ENCODE peak calls at places on chromosome 13, in five cellular contexts. D, I, L, S and V are unnamed samples.

GRCh38 chr13:32340917-32341316 is 25.6 kb downstream of the BRCA2 start:
- DNase-seq in D (no peak), I (no peak), L (no peak), S (no peak), V (no peak)

GRCh38 chr13:104737713-104738112 is 1671.5 kb upstream of the SLC10A2 start:
- DNase-seq in D (peak), I (no peak), L (no peak), S (no peak), V (no peak)

GRCh38 chr13:81207221-81207620 is 866.3 kb upstream of the SPRY2 start:
- DNase-seq in D (no peak), I (no peak), L (no peak), S (no peak), V (no peak)

GRCh38 chr13:82636119-82636518 is 1246.2 kb downstream of the SLITRK1 start:
- DNase-seq in D (peak), I (no peak), L (no peak), S (no peak), V (peak)

GRCh38 chr13:32045963-32046785 is 14.6 kb downstream of the FRY start:
- DNase-seq in D (peak), I (no peak), L (no peak), S (no peak), V (no peak)

GRCh38 chr13:60162096-60162495 is 1.6 kb downstream of the DIAPH3 start:
- DNase-seq in D (peak), I (no peak), L (no peak), S (no peak), V (no peak)

GRCh38 chr13:38462605-38463004 is 113.0 kb downstream of the UFM1 start:
- DNase-seq in D (no peak), I (no peak), L (no peak), S (no peak), V (no peak)

GRCh38 chr13:94251801-94252200 is 227.7 kb downstream of the DCT start:
- DNase-seq in D (peak), I (no peak), L (no peak), S (no peak), V (no peak)

GRCh38 chr13:83878691-83879410 is 3.4 kb downstream of the SLITRK1 start:
- DNase-seq in D (no peak), I (peak), L (no peak), S (no peak), V (no peak)

GRCh38 chr13:40651866-40652587 is 14.4 kb downstream of the FOXO1 start:
- DNase-seq in D (no peak), I (no peak), L (no peak), S (no peak), V (no peak)

GRCh38 chr13:37136633-37137032 is 31.2 kb upstream of the CSNK1A1L start:
- DNase-seq in D (no peak), I (no peak), L (no peak), S (no peak), V (no peak)

GRCh38 chr13:101611491-101612475 is 159.3 kb downstream of the ITGBL1 start:
- DNase-seq in D (peak), I (no peak), L (no peak), S (no peak), V (no peak)

GRCh38 chr13:50685491-50685890 is 158.0 kb downstream of the DLEU7 start:
- DNase-seq in D (peak), I (peak), L (peak), S (peak), V (no peak)

GRCh38 chr13:74715718-74716117 is 581.5 kb upstream of the KLF12 start:
- DNase-seq in D (no peak), I (no peak), L (no peak), S (no peak), V (peak)

GRCh38 chr13:75687145-75687763 is 51.1 kb downstream of the LMO7 start:
- DNase-seq in D (peak), I (peak), L (no peak), S (no peak), V (no peak)

DNA sequence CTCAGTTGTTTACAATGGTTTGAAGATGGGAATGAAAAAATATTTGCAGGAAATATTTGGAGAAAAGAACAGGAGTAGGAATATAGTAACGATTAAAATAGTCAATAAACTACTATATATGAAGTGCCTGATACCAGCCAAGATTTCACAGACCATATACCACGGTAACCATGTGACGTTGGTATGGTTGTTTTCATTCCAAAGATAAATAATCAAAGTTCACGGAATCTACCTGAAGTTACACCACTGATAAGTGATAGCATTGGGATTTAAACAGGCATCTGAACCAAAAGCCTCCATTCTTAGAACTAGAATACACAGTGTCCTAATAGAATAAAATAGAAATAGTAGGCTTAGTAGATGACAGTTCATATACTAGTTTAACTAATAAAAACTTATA is 123.5 kb downstream of the RBM26 start:
- DNase-seq in D (no peak), I (no peak), L (no peak), S (no peak), V (no peak)
- H3K27ac ChIP-seq in D (no peak), I (peak), L (no peak), S (no peak), V (no peak)

DNA sequence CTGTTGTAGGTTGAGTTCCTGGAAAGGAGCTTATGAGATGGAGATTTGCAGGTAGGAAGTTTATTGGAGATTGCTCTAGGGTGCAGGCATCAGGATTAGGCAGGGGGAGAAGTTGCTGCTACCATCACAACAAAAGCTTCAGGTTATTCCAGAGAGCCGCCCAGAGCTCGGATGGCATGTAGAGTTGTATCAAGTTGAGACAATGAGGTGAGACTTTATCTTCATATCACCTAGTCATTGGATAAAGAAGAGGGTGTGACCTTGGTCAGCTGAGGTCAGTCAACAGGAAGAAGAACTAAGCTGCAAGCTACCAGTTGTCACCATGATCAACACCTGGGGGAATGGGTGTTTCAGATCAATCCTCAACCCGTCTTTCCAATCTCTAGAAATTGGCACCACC is 342.0 kb downstream of the RFC3 start:
- DNase-seq in D (no peak), I (no peak), L (no peak), S (no peak), V (no peak)
- H3K27ac ChIP-seq in D (no peak), I (no peak), L (no peak), S (no peak), V (no peak)

GRCh38 chr13:112894423-112894672 is 74.7 kb upstream of the MCF2L start:
- DNase-seq in D (no peak), I (no peak), L (no peak), S (no peak), V (no peak)
- H3K27ac ChIP-seq in D (no peak), I (no peak), L (peak), S (peak), V (no peak)

DNA sequence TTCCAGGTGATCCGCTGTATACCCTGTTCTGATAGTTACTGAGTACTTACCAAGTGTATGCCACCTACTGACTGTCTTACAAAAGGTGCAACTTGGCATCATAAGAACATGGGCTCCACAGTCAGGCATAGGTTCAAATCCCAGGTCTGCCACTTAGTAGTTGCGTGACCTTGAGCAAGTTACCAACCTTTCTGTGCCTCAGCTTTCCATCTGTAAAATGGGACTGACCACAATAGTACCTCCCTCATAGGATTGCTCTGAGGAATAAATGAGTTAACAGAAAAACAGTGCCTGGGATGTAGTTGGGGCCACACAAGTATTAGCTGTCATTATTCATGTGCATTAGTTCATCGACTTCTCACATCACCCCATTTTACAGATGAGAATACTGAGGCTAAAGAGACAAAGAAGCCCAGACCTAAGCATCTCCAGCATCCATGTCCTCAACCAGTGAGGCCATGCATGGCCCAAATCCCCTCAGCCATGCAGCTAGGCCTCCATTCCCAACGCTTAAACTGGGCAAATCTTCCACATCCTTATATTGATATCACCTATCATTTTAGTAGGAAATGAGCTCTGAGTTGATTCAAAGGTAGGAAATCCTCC is 51.3 kb upstream of the UBE2L5 start:
- DNase-seq in D (no peak), I (no peak), L (no peak), S (no peak), V (no peak)
- H3K27ac ChIP-seq in D (no peak), I (no peak), L (no peak), S (peak), V (peak)